ENCODE peak calls at places on chromosomes 16 and 17, in ten cellular contexts. A is PC-9, X is H1, Z is fibroblast of lung, C is GM23338, T is small intestine, M is ascending aorta, I is psoas muscle, O is upper lobe of right lung, S is cardiac muscle cell. V is an unnamed sample. For H3K27me3, the result is how much of the 10 kb centered on the place peaks cover.

GRCh38 chr17:38403491-38403890 is 24.8 kb upstream of the ARHGAP23 start:
- DNase-seq in M (no peak), C (peak), Z (peak), I (no peak), T (no peak), O (no peak), A (no peak), S (no peak), X (no peak), V (peak)

GRCh38 chr16:15961060-15961511 is 11.7 kb downstream of the ABCC1 start:
- DNase-seq in X (no peak), O (no peak), S (no peak), C (no peak), I (no peak), T (peak), Z (peak), A (no peak), M (no peak), V (no peak)

GRCh38 chr17:17511293-17511741 is 15.1 kb upstream of the RASD1 start:
- DNase-seq in C (no peak), S (no peak), M (no peak), O (peak), I (peak), A (no peak), T (no peak), Z (no peak), X (no peak), V (no peak)

GRCh38 chr16:66934138-66934838 is at the start of gene CIAO2B:
- DNase-seq in A (peak), T (peak), S (peak), C (peak), M (peak), O (peak), Z (peak), X (peak), I (peak), V (peak)

GRCh38 chr17:80198144-80198661 is 21.9 kb downstream of the SGSH start:
- DNase-seq in M (no peak), Z (peak), X (peak), O (no peak), A (no peak), S (peak), T (no peak), C (peak), I (no peak), V (peak)

GRCh38 chr17:78748730-78749317 is 33.2 kb downstream of the CYTH1 start:
- DNase-seq in Z (peak), C (no peak), M (peak), I (peak), A (peak), T (peak), O (peak), S (no peak), X (no peak), V (peak)

GRCh38 chr17:66625321-66625767 is 209.6 kb upstream of the CACNG5 start:
- DNase-seq in X (no peak), Z (peak), I (no peak), O (no peak), T (peak), M (no peak), S (no peak), C (peak), A (no peak), V (peak)

GRCh38 chr17:17398928-17399926 is 77.6 kb upstream of the MED9 start:
- DNase-seq in I (peak), O (no peak), T (no peak), C (no peak), S (no peak), A (no peak), X (no peak), M (no peak), Z (no peak), V (peak)

GRCh38 chr16:6725634-6726331 is 606.9 kb upstream of the RBFOX1 start:
- DNase-seq in I (no peak), Z (no peak), A (no peak), S (peak), X (no peak), T (no peak), O (no peak), C (peak), M (no peak), V (no peak)

GRCh38 chr16:12260647-12261262 is 284.2 kb downstream of the SNX29 start:
- DNase-seq in O (no peak), S (peak), Z (peak), X (peak), T (no peak), A (no peak), I (no peak), C (peak), M (no peak), V (no peak)

GRCh38 chr16:65500919-65501318 is 379.1 kb upstream of the CDH11 start:
- DNase-seq in O (no peak), C (no peak), I (no peak), S (no peak), Z (no peak), X (no peak), T (no peak), A (no peak), M (no peak), V (peak)

GRCh38 chr17:76868669-76869208 is 535 bp downstream of the MGAT5B start:
- DNase-seq in X (peak), A (no peak), O (no peak), T (no peak), M (no peak), C (peak), S (no peak), I (no peak), Z (no peak), V (peak)

GRCh38 chr16:9049241-9049640 is 42.2 kb upstream of the HAPSTR1 start:
- DNase-seq in M (no peak), S (no peak), C (no peak), I (no peak), A (no peak), O (no peak), T (no peak), Z (peak), X (no peak), V (peak)

GRCh38 chr16:11510178-11510973 is 76.3 kb downstream of the LITAF start:
- DNase-seq in M (no peak), I (no peak), A (no peak), X (no peak), C (no peak), O (no peak), Z (no peak), S (no peak), T (no peak), V (no peak)

GRCh38 chr17:78623541-78623940 is 46.3 kb upstream of the DNAH17 start:
- DNase-seq in T (no peak), A (no peak), C (no peak), S (no peak), I (no peak), M (no peak), Z (no peak), X (no peak), O (no peak), V (no peak)

GRCh38 chr16:82481455-82481854 is 145.3 kb upstream of the CDH13 start:
- DNase-seq in S (no peak), O (no peak), T (no peak), C (no peak), I (no peak), Z (no peak), M (no peak), A (no peak), X (no peak), V (peak)

GRCh38 chr17:42677921-42678781 is 1.4 kb upstream of the PLEKHH3 start:
- DNase-seq in Z (peak), M (peak), O (peak), T (peak), A (peak), I (peak), C (peak), S (peak), X (peak), V (peak)

GRCh38 chr17:59746849-59747445 is 39.5 kb downstream of the VMP1 start:
- DNase-seq in I (no peak), S (peak), O (no peak), A (peak), Z (peak), C (peak), X (no peak), T (peak), M (no peak), V (peak)

GRCh38 chr17:29682054-29682453 is 59.3 kb upstream of the CORO6 start:
- DNase-seq in A (no peak), S (no peak), X (no peak), O (no peak), C (no peak), M (no peak), T (no peak), Z (no peak), I (no peak), V (no peak)

GRCh38 chr17:55053855-55054254 is 85.3 kb downstream of the STXBP4 start:
- DNase-seq in Z (peak), M (no peak), T (no peak), O (no peak), C (peak), X (no peak), I (no peak), A (no peak), S (no peak), V (peak)

GRCh38 chr17:64739316-64740058 is 77.4 kb upstream of the SMURF2 start:
- DNase-seq in O (no peak), S (peak), M (no peak), C (peak), X (no peak), Z (peak), I (peak), A (no peak), T (peak), V (peak)

GRCh38 chr17:9225305-9226101 is 204.2 kb downstream of the NTN1 start:
- DNase-seq in T (no peak), A (no peak), Z (no peak), I (no peak), S (no peak), M (no peak), C (peak), O (no peak), X (peak), V (no peak)

DNA sequence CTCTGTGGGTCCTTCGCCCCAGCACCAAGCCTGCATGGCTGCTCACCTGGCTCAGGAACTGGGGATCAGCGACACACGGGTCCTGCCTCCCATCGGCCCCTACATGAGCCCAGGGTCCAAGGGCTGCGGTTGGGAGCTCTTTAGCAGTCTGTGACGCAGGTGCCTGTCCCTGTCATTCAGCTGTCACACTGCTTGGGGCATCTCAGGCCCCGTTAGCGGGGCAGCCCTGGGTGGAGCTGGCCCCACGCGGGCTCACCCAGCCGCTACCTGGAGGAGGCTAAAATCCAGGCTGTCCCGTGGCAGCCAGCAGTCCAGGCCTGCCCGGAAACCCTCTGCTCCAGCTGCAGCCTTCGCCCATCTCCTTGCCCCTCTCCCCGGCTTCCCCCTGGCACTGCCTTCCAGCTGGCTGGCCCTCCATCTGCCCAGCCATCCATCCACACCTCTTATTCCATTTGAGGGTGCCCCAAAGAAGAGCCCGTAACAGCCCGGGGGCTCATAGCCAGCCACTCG is 3.3 kb downstream of the GCGR start:
- DNase-seq in X (no peak), T (no peak), C (no peak), M (no peak), A (no peak), I (no peak), Z (no peak), O (no peak), S (no peak), V (no peak)
- H3K27me3 ChIP-seq in X (under half), T (under half), C (under half), M (under half), A (under half), I (half or more), Z (under half), O (half or more), S (half or more), V (half or more)

GRCh38 chr17:48569676-48570324 is 8.3 kb downstream of the HOXB4 start:
- DNase-seq in M (no peak), S (no peak), O (no peak), C (no peak), X (no peak), T (no peak), Z (peak), I (no peak), A (no peak), V (no peak)

GRCh38 chr17:48567209-48567608 is 10.9 kb downstream of the HOXB4 start:
- DNase-seq in C (no peak), O (no peak), M (no peak), X (no peak), S (no peak), I (no peak), Z (peak), T (no peak), A (no peak), V (no peak)

GRCh38 chr17:48570325-48571023 is 7.7 kb downstream of the HOXB4 start:
- DNase-seq in M (no peak), Z (peak), C (no peak), O (no peak), X (no peak), I (no peak), T (no peak), A (no peak), S (no peak), V (peak)

GRCh38 chr17:48567646-48568354 is 10.3 kb downstream of the HOXB4 start:
- DNase-seq in Z (no peak), I (no peak), C (no peak), T (no peak), A (no peak), M (no peak), S (no peak), X (no peak), O (no peak), V (no peak)

GRCh38 chr17:48568499-48569259 is 9.5 kb downstream of the HOXB4 start:
- DNase-seq in I (no peak), S (no peak), A (no peak), C (no peak), Z (peak), T (no peak), X (no peak), O (no peak), M (no peak), V (no peak)
- H3K27me3 ChIP-seq in I (half or more), S (half or more), A (under half), C (half or more), Z (under half), T (under half), X (half or more), O (half or more), M (under half), V (under half)

GRCh38 chr17:50059759-50060273 is 3.9 kb downstream of the ITGA3 start:
- DNase-seq in O (no peak), Z (peak), I (no peak), X (no peak), S (no peak), M (peak), A (no peak), T (no peak), C (no peak), V (peak)
- H3K27me3 ChIP-seq in O (under half), Z (under half), I (under half), X (under half), S (under half), M (under half), A (under half), T (under half), C (under half), V (under half)

GRCh38 chr17:44414394-44415155 is 25.1 kb upstream of the ITGA2B start:
- DNase-seq in X (no peak), M (no peak), A (no peak), O (no peak), T (no peak), Z (no peak), C (no peak), I (no peak), S (no peak), V (no peak)

GRCh38 chr17:44408786-44409185 is 19.3 kb upstream of the ITGA2B start:
- DNase-seq in O (no peak), A (no peak), T (no peak), C (no peak), S (no peak), M (no peak), I (no peak), Z (no peak), X (no peak), V (no peak)

DNA sequence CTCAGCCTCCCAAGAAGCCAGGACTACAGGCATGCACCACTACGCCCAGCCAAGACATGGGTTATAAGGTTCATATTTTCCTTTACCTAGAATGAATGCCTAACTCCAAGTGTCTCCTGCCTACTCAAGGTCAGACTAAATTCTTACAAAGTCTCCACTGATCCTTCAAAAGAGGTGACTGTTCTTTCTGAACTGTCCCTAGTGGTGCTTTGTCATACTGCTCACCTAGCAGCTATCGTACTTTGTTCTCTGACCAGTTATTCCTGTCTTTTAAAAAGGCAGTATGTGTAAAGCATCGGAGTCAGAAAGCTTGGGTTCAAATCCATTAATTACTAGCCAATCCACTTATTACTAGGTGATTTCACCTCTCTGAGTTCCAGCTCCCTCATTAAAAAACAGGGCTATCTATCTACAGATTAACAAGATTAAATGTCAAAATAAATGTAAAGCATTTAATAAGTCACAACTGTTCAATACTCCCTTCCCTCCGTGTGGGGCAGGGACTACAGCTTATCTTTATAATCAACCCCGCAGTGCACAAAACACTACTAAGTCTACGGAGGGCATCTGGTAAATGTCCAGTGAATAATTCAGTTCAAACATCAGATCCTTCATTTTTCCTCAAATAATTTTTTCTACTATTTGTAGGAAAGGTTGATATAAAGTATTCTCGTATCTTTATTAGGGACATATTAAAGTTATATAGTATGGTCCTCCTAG is 20.0 kb upstream of the ITGA2B start:
- DNase-seq in A (no peak), C (peak), S (no peak), M (no peak), T (no peak), O (no peak), I (no peak), X (no peak), Z (no peak), V (no peak)
- H3K27me3 ChIP-seq in A (under half), C (under half), S (under half), M (under half), T (under half), O (under half), I (under half), X (under half), Z (under half), V (under half)

DNA sequence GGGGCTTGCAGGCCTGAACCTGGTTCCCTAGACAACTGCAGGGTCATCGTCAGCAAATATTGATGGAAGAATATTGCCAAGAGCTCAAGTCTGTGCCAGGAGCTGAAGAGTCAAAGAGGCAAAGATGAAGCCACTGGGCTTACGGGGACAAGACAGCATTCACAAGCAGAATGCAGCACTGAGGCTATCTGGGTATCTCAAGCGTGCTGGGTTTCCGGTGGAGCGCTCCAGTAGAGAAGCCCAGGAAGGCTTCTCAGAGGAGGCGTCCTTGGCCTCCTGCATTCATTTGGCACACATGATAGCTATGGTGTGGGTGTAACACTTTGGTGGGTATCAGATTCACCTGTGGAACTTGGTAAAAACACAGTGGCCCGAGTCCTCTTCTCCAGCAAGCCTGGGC is 2.9 kb downstream of the FADS6 start:
- DNase-seq in A (no peak), Z (no peak), X (no peak), M (no peak), T (no peak), O (no peak), I (no peak), C (no peak), S (no peak), V (no peak)
- H3K27me3 ChIP-seq in A (under half), Z (under half), X (under half), M (under half), T (under half), O (half or more), I (half or more), C (under half), S (under half), V (under half)

DNA sequence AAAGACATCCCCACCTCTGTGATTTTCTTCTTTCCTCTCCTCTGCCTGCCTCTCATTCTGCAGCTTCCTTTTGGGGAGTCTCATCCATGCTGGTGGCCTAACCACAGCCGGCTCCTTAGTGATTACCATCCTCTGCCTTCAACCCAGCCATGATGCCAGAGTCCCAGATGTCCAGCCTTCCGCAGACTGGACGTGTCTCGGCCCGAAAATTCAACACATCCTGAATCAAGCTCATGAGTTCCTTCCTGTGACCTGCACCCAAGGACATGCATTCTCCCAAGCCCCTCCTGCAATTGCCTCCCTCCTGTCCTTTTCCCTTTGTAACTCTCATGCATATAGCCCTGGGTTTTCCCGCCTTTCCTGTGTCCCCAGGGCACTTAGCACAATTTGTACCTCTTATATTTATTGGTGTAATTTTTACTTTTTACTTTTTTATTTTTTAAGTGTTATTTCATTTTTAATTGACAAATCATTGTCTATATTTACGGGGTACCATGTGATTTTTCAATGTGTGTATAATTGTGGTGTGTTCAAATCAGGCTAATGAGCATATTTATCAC is 1.2 kb upstream of the SLC13A5 start:
- DNase-seq in M (no peak), X (no peak), T (no peak), S (no peak), Z (no peak), C (no peak), O (no peak), I (no peak), A (no peak), V (no peak)
- H3K27me3 ChIP-seq in M (under half), X (under half), T (under half), S (under half), Z (under half), C (under half), O (under half), I (half or more), A (under half), V (under half)

V was measured in GM23248.